ENCODE peak calls at places on chromosomes 12 and 14, in six cellular contexts. G is iris pigment epithelial cell, L is skeletal muscle cell, T is left cardiac atrium, F is T-helper 2 cell, K is iPS-NIHi11. Y is an unnamed sample.

GRCh38 chr14:81162941-81163340 is 57.8 kb downstream of the GTF2A1 start:
- DNase-seq in F (no peak), T (no peak), G (peak), K (no peak), L (no peak), Y (no peak)

GRCh38 chr12:39946361-39946948 is 159.4 kb downstream of the SLC2A13 start:
- DNase-seq in L (no peak), F (no peak), K (no peak), G (no peak), T (no peak), Y (no peak)

GRCh38 chr12:103881261-103881660 is 40.2 kb upstream of the NT5DC3 start:
- DNase-seq in T (no peak), G (no peak), F (no peak), K (no peak), L (no peak), Y (no peak)

GRCh38 chr12:126163984-126164383 is 1098.7 kb downstream of the AACS start:
- DNase-seq in L (no peak), F (no peak), T (no peak), G (no peak), K (no peak), Y (no peak)

GRCh38 chr14:94748667-94749347 is 21.1 kb downstream of the GSC start:
- DNase-seq in F (no peak), G (peak), K (peak), T (no peak), L (no peak), Y (no peak)

GRCh38 chr14:39060818-39061437 is 42.1 kb downstream of the SEC23A start:
- DNase-seq in K (no peak), L (no peak), G (no peak), F (no peak), T (no peak), Y (no peak)

GRCh38 chr14:55297611-55298323 is 26.5 kb downstream of the FBXO34 start:
- DNase-seq in T (no peak), L (no peak), F (no peak), K (peak), G (no peak), Y (no peak)

GRCh38 chr14:52902971-52903385 is 47.9 kb downstream of the FERMT2 start:
- DNase-seq in G (peak), F (no peak), T (no peak), K (no peak), L (no peak), Y (no peak)

GRCh38 chr12:110379201-110379600 is 24.3 kb downstream of the ANAPC7 start:
- DNase-seq in K (no peak), F (no peak), L (no peak), G (peak), T (no peak), Y (no peak)

GRCh38 chr12:6423267-6424007 is 21.3 kb upstream of the CD27 start:
- DNase-seq in G (peak), T (peak), F (peak), L (peak), K (peak), Y (no peak)

GRCh38 chr14:94322648-94323570 is at the start of gene SERPINA6:
- DNase-seq in G (peak), F (no peak), T (peak), L (peak), K (no peak), Y (no peak)

GRCh38 chr12:82326905-82327503 is 31.2 kb downstream of the CCDC59 start:
- DNase-seq in K (peak), T (no peak), L (no peak), F (no peak), G (peak), Y (no peak)